ENCODE peak calls at places on chromosomes 11 and 22, in four cellular contexts. Q, U, B and D are unnamed samples.
A peak's percentile ranks its signal among the peaks of the same experiment; 100 is the strongest.

GRCh38 chr22:36298601-36299000 is 45.7 kb downstream of the APOL1 start:
- DNase-seq in Q (no peak), U (no peak), B (no peak), D (no peak)

GRCh38 chr22:44051961-44052360 is 27.9 kb downstream of the PARVB start:
- DNase-seq in Q (no peak), U (no peak), B (no peak), D (no peak)

GRCh38 chr11:61534025-61534900 is 25.7 kb downstream of the LRRC10B start:
- DNase-seq in Q (no peak), U (no peak), B (no peak), D (no peak)

GRCh38 chr11:6657346-6657745 is 1.7 kb upstream of the DCHS1 start:
- DNase-seq in Q (no peak), U (no peak), B (no peak), D (no peak)

GRCh38 chr11:80521592-80521991 is 1080.8 kb upstream of the TENM4 start:
- DNase-seq in Q (no peak), U (no peak), B (no peak), D (no peak)

GRCh38 chr22:30183271-30183670 is 63.3 kb downstream of the LIF start:
- DNase-seq in Q (no peak), U (no peak), B (no peak), D (no peak)

GRCh38 chr11:8381343-8381742 is 117.7 kb upstream of the LMO1 start:
- DNase-seq in Q (no peak), U (no peak), B (no peak), D (no peak)

GRCh38 chr11:124415356-124415923 is 9.2 kb downstream of the OR8B4 start:
- DNase-seq in Q (peak; percentile 8), U (peak; percentile 2), B (peak; percentile 27), D (peak; percentile 10)

GRCh38 chr11:42770444-42771065 is 541.2 kb upstream of the API5 start:
- DNase-seq in Q (peak; percentile 6), U (no peak), B (no peak), D (peak; percentile 5)

GRCh38 chr11:76293189-76293631 is 86.9 kb upstream of the WNT11 start:
- DNase-seq in Q (peak; percentile 48), U (no peak), B (no peak), D (no peak)

GRCh38 chr11:63212742-63213141 is 30.7 kb downstream of the SLC22A25 start:
- DNase-seq in Q (peak; percentile 12), U (peak; percentile 1), B (peak; percentile 10), D (no peak)

GRCh38 chr11:2074266-2074825 is 64.8 kb downstream of the IGF2 start:
- DNase-seq in Q (no peak), U (no peak), B (no peak), D (no peak)

GRCh38 chr11:72519220-72519881 is 85.0 kb upstream of the CLPB start:
- DNase-seq in Q (no peak), U (peak; percentile 24), B (no peak), D (no peak)

GRCh38 chr11:117825538-117826359 is 1.2 kb upstream of the FXYD2 start:
- DNase-seq in Q (no peak), U (no peak), B (no peak), D (no peak)

GRCh38 chr11:64753380-64754123 is 6.2 kb downstream of the PYGM start:
- DNase-seq in Q (no peak), U (no peak), B (no peak), D (no peak)

GRCh38 chr11:70495351-70496310 is 97.3 kb downstream of the CTTN start:
- DNase-seq in Q (no peak), U (no peak), B (no peak), D (no peak)

GRCh38 chr11:131464024-131464423 is 93.6 kb downstream of the NTM start:
- DNase-seq in Q (no peak), U (no peak), B (no peak), D (no peak)

GRCh38 chr11:65547446-65548125 is 10.6 kb downstream of the LTBP3 start:
- DNase-seq in Q (no peak), U (no peak), B (no peak), D (no peak)

GRCh38 chr11:19795082-19795481 is 82.4 kb downstream of the NAV2 start:
- DNase-seq in Q (no peak), U (no peak), B (no peak), D (no peak)

GRCh38 chr11:2793781-2794418 is 91.7 kb downstream of the CDKN1C start:
- DNase-seq in Q (no peak), U (no peak), B (no peak), D (no peak)

GRCh38 chr11:1305063-1305495 is 4.4 kb downstream of the TOLLIP start:
- DNase-seq in Q (no peak), U (no peak), B (no peak), D (no peak)

GRCh38 chr11:2268911-2269600 is 1.3 kb downstream of the ASCL2 start:
- DNase-seq in Q (no peak), U (no peak), B (no peak), D (peak; percentile 57)

GRCh38 chr11:96235725-96236124 is 107.3 kb downstream of the MAML2 start:
- DNase-seq in Q (no peak), U (no peak), B (no peak), D (no peak)

GRCh38 chr11:126153006-126153405 is 58.4 kb downstream of the RPUSD4 start:
- DNase-seq in Q (no peak), U (no peak), B (no peak), D (no peak)

GRCh38 chr11:79617561-79617960 is 176.7 kb upstream of the TENM4 start:
- DNase-seq in Q (no peak), U (no peak), B (no peak), D (no peak)

GRCh38 chr22:50068096-50068495 is 10.0 kb upstream of the TTLL8 start:
- DNase-seq in Q (no peak), U (no peak), B (no peak), D (no peak)

GRCh38 chr11:1931326-1931725 is 11.8 kb downstream of the TNNT3 start:
- DNase-seq in Q (no peak), U (peak; percentile 3), B (no peak), D (no peak)

GRCh38 chr11:615453-616319 is at the start of gene IRF7:
- DNase-seq in Q (peak; percentile 98), U (peak; percentile 43), B (no peak), D (peak; percentile 74)

GRCh38 chr22:30314918-30315317 is 11.8 kb downstream of the TBC1D10A start:
- DNase-seq in Q (no peak), U (no peak), B (no peak), D (no peak)

GRCh38 chr11:96237759-96238158 is 105.2 kb downstream of the MAML2 start:
- DNase-seq in Q (no peak), U (no peak), B (no peak), D (no peak)

GRCh38 chr11:37718431-37718999 is 1120.5 kb upstream of the RAG2 start:
- DNase-seq in Q (no peak), U (no peak), B (no peak), D (no peak)

GRCh38 chr11:118842369-118842768 is 41.3 kb upstream of the CXCR5 start:
- DNase-seq in Q (no peak), U (no peak), B (no peak), D (no peak)

GRCh38 chr11:612201-612960 is 3.4 kb downstream of the IRF7 start:
- DNase-seq in Q (no peak), U (no peak), B (no peak), D (peak; percentile 8)